ENCODE peak calls at places on chromosome 20, in ten cellular contexts. Z is uterus, H is foreskin fibroblast, T is left ventricle myocardium inferior, M is pancreas, P is lower lobe of right lung, Y is PC-3, L is fibroblast of the aortic adventitia, J is endothelial cell of umbilical vein, G is Calu3. D is an unnamed sample.

GRCh38 chr20:52959125-52959524 is 13.0 kb upstream of the TSHZ2 start:
- DNase-seq in Z (no peak), H (no peak), T (no peak), M (no peak), P (no peak), Y (no peak), L (no peak), J (no peak), G (no peak), D (no peak)

GRCh38 chr20:37344506-37345338 is 1.2 kb upstream of the SRC start:
- DNase-seq in Z (no peak), H (no peak), T (no peak), M (peak; percentile 86), P (peak; percentile 77), Y (peak; percentile 76), L (no peak), J (no peak), G (peak; percentile 97), D (no peak)

GRCh38 chr20:43919686-43920403 is 5.2 kb downstream of the TOX2 start:
- DNase-seq in Z (no peak), H (no peak), T (no peak), M (no peak), P (no peak), Y (peak; percentile 72), L (no peak), J (no peak), G (no peak), D (no peak)

GRCh38 chr20:10637062-10637559 is 36.7 kb downstream of the JAG1 start:
- DNase-seq in Z (no peak), H (peak; percentile 58), T (no peak), M (no peak), P (no peak), Y (no peak), L (peak; percentile 78), J (no peak), G (no peak), D (peak; percentile 82)

GRCh38 chr20:41650221-41650948 is 32.2 kb upstream of the CHD6 start:
- DNase-seq in Z (no peak), H (no peak), T (no peak), M (no peak), P (no peak), Y (peak; percentile 91), L (no peak), J (no peak), G (peak; percentile 56), D (no peak)

GRCh38 chr20:41476013-41476441 is 109.4 kb upstream of the EMILIN3 start:
- DNase-seq in Z (no peak), H (peak; percentile 61), T (no peak), M (no peak), P (no peak), Y (peak; percentile 61), L (peak; percentile 85), J (peak; percentile 97), G (no peak), D (peak; percentile 63)

GRCh38 chr20:62361799-62362589 is 5.1 kb downstream of the LAMA5 start:
- DNase-seq in Z (peak; percentile 20), H (no peak), T (peak; percentile 45), M (peak; percentile 89), P (peak; percentile 91), Y (peak; percentile 79), L (no peak), J (no peak), G (peak; percentile 96), D (no peak)

GRCh38 chr20:43963872-43964791 is 49.5 kb downstream of the TOX2 start:
- DNase-seq in Z (no peak), H (peak; percentile 67), T (peak; percentile 63), M (no peak), P (no peak), Y (peak; percentile 56), L (peak; percentile 87), J (no peak), G (no peak), D (peak; percentile 82)

GRCh38 chr20:63579017-63579705 is 5.1 kb upstream of the HELZ2 start:
- DNase-seq in Z (no peak), H (peak; percentile 32), T (no peak), M (peak; percentile 36), P (no peak), Y (no peak), L (no peak), J (no peak), G (no peak), D (no peak)

GRCh38 chr20:63580796-63581461 is 6.9 kb upstream of the HELZ2 start:
- DNase-seq in Z (no peak), H (peak; percentile 75), T (no peak), M (peak; percentile 38), P (no peak), Y (peak; percentile 86), L (peak; percentile 35), J (peak; percentile 28), G (peak; percentile 78), D (peak; percentile 61)

GRCh38 chr20:63576311-63576710 is 2.3 kb upstream of the HELZ2 start:
- DNase-seq in Z (no peak), H (no peak), T (no peak), M (no peak), P (no peak), Y (no peak), L (peak; percentile 36), J (no peak), G (no peak), D (no peak)

GRCh38 chr20:63577317-63577894 is 3.4 kb upstream of the HELZ2 start:
- DNase-seq in Z (no peak), H (no peak), T (peak; percentile 79), M (peak; percentile 92), P (no peak), Y (no peak), L (no peak), J (no peak), G (no peak), D (no peak)

DNA sequence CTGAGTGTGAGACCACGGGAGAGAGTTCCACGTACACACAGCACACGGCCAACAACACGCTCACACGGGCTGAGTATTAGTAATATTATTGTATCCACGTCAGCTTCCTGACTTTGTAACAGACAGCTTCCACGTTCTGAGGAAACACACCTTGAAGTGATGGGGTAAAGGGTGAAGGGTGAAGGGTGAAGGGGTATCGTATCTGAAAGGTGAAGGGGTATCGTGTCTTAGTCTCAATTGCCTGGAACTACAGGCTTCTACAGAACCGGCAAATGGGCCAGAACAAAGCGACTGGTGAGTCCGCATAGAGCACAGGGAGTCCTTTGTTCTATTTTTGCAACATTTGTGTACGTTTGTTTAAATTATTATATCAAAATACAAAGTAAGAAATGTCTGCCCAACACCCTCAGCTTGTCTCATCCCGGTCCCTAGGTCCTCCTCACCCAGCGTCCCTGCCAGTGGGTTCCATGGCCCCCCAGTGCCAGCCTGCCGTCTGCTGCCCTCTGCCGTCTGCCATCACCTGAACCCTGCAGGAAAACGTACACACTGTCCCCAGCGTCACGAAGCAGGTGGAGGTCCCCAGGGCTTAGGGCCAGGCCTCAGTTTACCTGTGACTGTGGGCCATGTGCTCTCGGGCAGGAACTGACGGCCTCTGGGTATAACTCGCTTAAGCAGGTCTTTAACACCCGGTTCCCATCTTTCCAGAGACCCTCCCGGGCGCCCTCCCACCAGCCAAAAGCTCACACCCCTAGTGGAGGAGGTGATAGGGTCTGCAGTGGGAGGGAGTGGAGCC is 4.4 kb upstream of the HELZ2 start:
- DNase-seq in Z (no peak), H (no peak), T (no peak), M (peak; percentile 35), P (no peak), Y (no peak), L (no peak), J (no peak), G (no peak), D (no peak)
- TF ChIP-seq CTCF in Z (no peak), H (no peak), T (peak; percentile 44), M (no peak), P (no peak), Y (no peak), L (no peak), J (no peak), G (peak; percentile 9), D (no peak)

DNA sequence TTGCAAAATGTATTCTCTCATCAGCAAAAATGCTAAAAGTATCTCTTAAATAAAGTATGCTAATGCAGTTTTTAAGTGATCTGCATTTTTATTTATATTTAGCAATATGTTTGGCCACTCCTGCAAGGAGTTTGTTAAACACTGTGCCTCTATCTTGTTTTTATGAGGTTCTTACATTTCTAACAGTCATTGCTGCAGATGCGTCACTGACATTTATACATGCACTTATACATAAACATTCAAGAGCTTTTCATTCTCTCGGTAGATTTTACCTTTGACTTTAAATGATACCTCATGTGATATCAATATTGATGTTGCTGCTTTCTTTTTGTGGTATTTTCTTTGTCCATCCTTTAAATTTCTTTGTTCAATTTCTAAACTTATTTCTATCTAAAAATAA is 102.9 kb upstream of the SSTR4 start:
- DNase-seq in Z (no peak), H (no peak), T (no peak), M (no peak), P (no peak), Y (no peak), L (no peak), J (no peak), G (no peak), D (no peak)
- TF ChIP-seq CTCF in Z (no peak), H (no peak), T (no peak), M (no peak), P (no peak), Y (no peak), L (no peak), J (no peak), G (no peak), D (no peak)

DNA sequence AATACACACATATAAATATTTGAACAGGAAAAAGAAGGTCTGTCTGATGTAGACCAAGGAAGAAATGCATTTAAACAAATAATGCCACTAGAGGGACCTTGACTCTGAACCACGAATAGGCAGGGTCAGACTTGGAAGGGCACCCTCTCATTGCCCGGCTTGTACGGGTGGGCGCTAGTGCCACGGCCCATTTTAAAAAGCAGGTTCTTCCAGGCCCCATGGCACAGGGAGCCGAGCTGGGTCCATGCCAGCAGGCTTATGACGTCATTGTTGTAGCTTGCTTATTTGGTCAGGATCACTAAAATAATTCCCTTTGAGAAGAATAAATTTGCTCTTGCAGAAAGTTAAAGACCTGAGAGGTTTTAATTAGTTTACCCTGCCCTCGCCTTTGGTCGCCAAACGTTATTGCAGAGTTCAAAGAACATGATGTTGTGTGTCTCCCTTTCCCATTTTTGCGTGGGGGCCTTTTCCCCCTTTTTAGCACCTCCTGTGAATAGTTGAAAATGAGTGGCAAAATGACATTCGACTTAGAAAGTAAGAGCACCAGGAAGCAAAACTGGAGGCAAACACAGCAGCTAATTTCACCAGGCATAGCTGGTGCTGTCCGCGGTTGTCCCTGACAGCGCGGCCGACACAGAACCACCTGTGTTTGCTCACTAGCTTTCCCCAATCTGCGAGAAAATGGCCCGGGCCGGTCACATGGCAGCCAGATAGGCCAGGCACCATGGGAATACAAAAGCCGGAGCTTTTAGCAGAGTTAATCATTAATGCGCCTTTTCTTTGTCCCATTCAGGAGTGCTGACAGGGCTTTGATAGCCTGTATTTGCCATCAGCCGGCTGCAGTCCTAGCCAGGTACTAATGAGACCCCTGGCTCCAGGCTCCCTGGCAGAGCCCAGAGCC is 93.8 kb downstream of the FOXA2 start:
- DNase-seq in Z (no peak), H (no peak), T (no peak), M (peak; percentile 98), P (peak; percentile 80), Y (peak; percentile 61), L (peak; percentile 16), J (no peak), G (peak; percentile 55), D (peak; percentile 3)
- TF ChIP-seq CTCF in Z (no peak), H (no peak), T (no peak), M (no peak), P (no peak), Y (peak; percentile 71), L (no peak), J (no peak), G (no peak), D (no peak)

GRCh38 chr20:35885212-35885611 is 69.1 kb downstream of the SCAND1 start:
- DNase-seq in Z (no peak), H (no peak), T (no peak), M (no peak), P (no peak), Y (no peak), L (no peak), J (no peak), G (no peak), D (no peak)

GRCh38 chr20:35881676-35882075 is 72.6 kb downstream of the SCAND1 start:
- DNase-seq in Z (no peak), H (no peak), T (no peak), M (no peak), P (no peak), Y (no peak), L (no peak), J (no peak), G (no peak), D (no peak)

GRCh38 chr20:35883341-35883777 is 70.9 kb downstream of the SCAND1 start:
- DNase-seq in Z (no peak), H (no peak), T (no peak), M (no peak), P (no peak), Y (peak; percentile 38), L (no peak), J (no peak), G (no peak), D (peak; percentile 17)

GRCh38 chr20:35884541-35884865 is 69.8 kb downstream of the SCAND1 start:
- DNase-seq in Z (no peak), H (no peak), T (no peak), M (no peak), P (no peak), Y (no peak), L (no peak), J (no peak), G (no peak), D (no peak)

DNA sequence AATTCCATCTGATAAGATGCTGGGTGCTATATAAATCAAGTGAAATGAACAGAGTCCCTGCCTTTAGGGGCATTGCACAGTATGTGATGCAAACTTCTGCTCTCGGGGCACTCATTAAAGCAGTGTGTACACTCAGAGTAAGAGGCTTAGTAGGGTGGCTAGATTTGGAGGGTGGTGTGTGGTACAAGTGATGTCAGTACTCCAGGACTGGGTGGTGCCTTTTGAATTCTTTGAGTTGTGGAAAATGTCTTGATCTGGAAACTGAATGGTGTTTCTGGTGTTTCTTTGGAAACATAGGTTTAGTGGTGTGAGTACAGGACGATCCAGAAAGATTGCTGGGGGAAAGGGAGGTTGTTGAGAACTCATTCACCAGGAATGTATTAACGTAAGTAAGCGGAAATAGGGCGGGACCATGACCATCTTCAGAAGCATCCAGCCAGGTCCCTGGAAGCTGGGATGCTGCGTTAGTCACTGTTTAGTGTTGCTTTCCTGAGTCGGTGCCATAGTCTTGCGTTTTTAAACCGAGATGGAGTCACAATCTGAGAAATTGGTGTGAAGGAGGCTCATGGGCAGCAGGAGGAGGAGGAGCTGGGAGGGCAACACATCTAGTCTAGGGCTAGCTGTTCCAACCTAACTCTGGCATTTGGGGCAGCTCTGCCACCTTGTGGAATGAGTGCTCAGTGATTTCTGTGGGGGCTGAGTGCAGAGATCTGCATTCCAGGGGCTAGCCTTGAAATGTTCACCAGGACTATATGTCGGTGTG is 70.3 kb downstream of the SCAND1 start:
- DNase-seq in Z (peak; percentile 89), H (peak; percentile 100), T (peak; percentile 52), M (peak; percentile 52), P (peak; percentile 61), Y (peak; percentile 99), L (peak; percentile 100), J (peak; percentile 88), G (peak; percentile 79), D (peak; percentile 100)
- TF ChIP-seq CTCF in Z (peak; percentile 76), H (peak; percentile 71), T (peak; percentile 83), M (no peak), P (peak; percentile 73), Y (peak; percentile 92), L (peak; percentile 64), J (peak; percentile 77), G (peak; percentile 76), D (peak; percentile 64)